ENCODE peak calls at places on chromosomes 6 and 20, in seven cellular contexts. R, E, V, C, O, G and X are unnamed samples.

GRCh38 chr6:16058188-16058780 is 70.6 kb upstream of the MYLIP start:
- DNase-seq in E (no peak), V (no peak), O (no peak), C (no peak), R (no peak), G (no peak), X (no peak)

GRCh38 chr6:169896826-169897456 is 145.5 kb downstream of the ERMARD start:
- DNase-seq in G (no peak), E (no peak), V (no peak), O (no peak), R (no peak), C (no peak), X (no peak)

GRCh38 chr6:47741807-47742206 is 40.0 kb upstream of the OPN5 start:
- DNase-seq in E (no peak), R (no peak), C (no peak), G (peak), O (no peak), V (no peak), X (no peak)

GRCh38 chr6:15132854-15133670 is 112.8 kb upstream of the JARID2 start:
- DNase-seq in E (no peak), O (no peak), V (no peak), G (peak), C (peak), R (no peak), X (peak)

GRCh38 chr6:159761135-159761872 is 541 bp upstream of the ACAT2 start:
- DNase-seq in O (peak), C (no peak), E (no peak), V (peak), R (no peak), G (no peak), X (no peak)

GRCh38 chr6:45118684-45119230 is 209.4 kb upstream of the RUNX2 start:
- DNase-seq in C (no peak), V (no peak), G (no peak), E (no peak), O (no peak), R (no peak), X (no peak)

GRCh38 chr6:12026120-12026519 is 14.0 kb downstream of the HIVEP1 start:
- DNase-seq in E (no peak), V (no peak), C (no peak), G (no peak), O (no peak), R (no peak), X (no peak)

GRCh38 chr6:148500402-148500801 is 157.8 kb downstream of the SASH1 start:
- DNase-seq in R (no peak), C (no peak), O (no peak), V (no peak), E (no peak), G (no peak), X (no peak)

GRCh38 chr20:41398408-41398807 is 31.8 kb upstream of the EMILIN3 start:
- DNase-seq in E (no peak), V (no peak), R (no peak), C (no peak), O (peak), G (no peak), X (no peak)

GRCh38 chr20:6698056-6698455 is 69.4 kb upstream of the BMP2 start:
- DNase-seq in C (no peak), V (no peak), E (no peak), G (peak), R (no peak), O (no peak), X (no peak)

GRCh38 chr6:24145690-24146131 is 19.7 kb downstream of the NRSN1 start:
- DNase-seq in O (no peak), V (no peak), E (no peak), C (no peak), G (no peak), R (no peak), X (no peak)

GRCh38 chr6:112296122-112296521 is 41.8 kb upstream of the LAMA4 start:
- DNase-seq in G (peak), R (no peak), E (no peak), C (peak), V (no peak), O (no peak), X (no peak)

GRCh38 chr20:61044499-61044898 is 207.6 kb upstream of the CDH4 start:
- DNase-seq in R (no peak), E (no peak), O (no peak), C (no peak), V (no peak), G (no peak), X (no peak)